ENCODE peak calls at places on chromosomes 1 and 21, in eight cellular contexts. V, X, I, C, H, D, S and N are unnamed samples.

GRCh38 chr1:200243042-200243437 is 166.8 kb downstream of the ZNF281 start:
- DNase-seq in X (no peak), H (no peak), I (no peak), C (no peak), V (peak; percentile 55), D (no peak), S (no peak), N (no peak)

GRCh38 chr1:61403863-61404615 is 320.9 kb downstream of the TM2D1 start:
- DNase-seq in V (no peak), D (no peak), C (no peak), X (no peak), I (no peak), H (no peak), S (no peak), N (peak; percentile 46)

GRCh38 chr1:203380395-203381150 is 29.7 kb upstream of the FMOD start:
- DNase-seq in V (no peak), X (no peak), I (no peak), D (no peak), H (no peak), S (no peak), C (no peak), N (no peak)

GRCh38 chr1:81974883-81975555 is 174.3 kb downstream of the ADGRL2 start:
- DNase-seq in X (no peak), D (no peak), S (no peak), H (no peak), I (no peak), C (no peak), V (no peak), N (no peak)

GRCh38 chr1:166925791-166926483 is 49.4 kb downstream of the ILDR2 start:
- DNase-seq in H (no peak), V (peak; percentile 39), C (no peak), X (no peak), S (no peak), D (peak; percentile 22), I (no peak), N (no peak)

GRCh38 chr1:177077734-177078489 is 86.6 kb downstream of the ASTN1 start:
- DNase-seq in S (no peak), C (no peak), H (peak; percentile 46), X (no peak), D (no peak), V (no peak), I (no peak), N (no peak)

GRCh38 chr1:64864018-64864945 is 102.1 kb downstream of the JAK1 start:
- DNase-seq in X (peak; percentile 64), I (peak; percentile 63), C (peak; percentile 65), D (peak; percentile 55), H (no peak), V (no peak), S (no peak), N (no peak)

GRCh38 chr1:54645806-54646676 is 4.5 kb downstream of the MROH7 start:
- DNase-seq in I (peak; percentile 62), X (no peak), H (no peak), D (no peak), C (no peak), V (peak; percentile 13), S (no peak), N (no peak)

GRCh38 chr21:17784604-17785402 is 34.4 kb downstream of the C21orf91 start:
- DNase-seq in I (no peak), C (no peak), X (no peak), S (no peak), D (no peak), H (no peak), V (no peak), N (no peak)

GRCh38 chr1:159790237-159790917 is 9.6 kb downstream of the DUSP23 start:
- DNase-seq in X (no peak), C (no peak), V (peak; percentile 10), S (peak; percentile 14), D (peak; percentile 66), I (no peak), H (no peak), N (no peak)

GRCh38 chr21:15775981-15776380 is 46.2 kb downstream of the USP25 start:
- DNase-seq in I (no peak), H (no peak), V (peak; percentile 89), X (no peak), D (peak; percentile 71), S (no peak), C (no peak), N (no peak)

GRCh38 chr1:25476186-25477097 is 45.7 kb downstream of the MACO1 start:
- DNase-seq in X (no peak), H (no peak), C (no peak), V (no peak), S (no peak), D (peak; percentile 5), I (no peak), N (no peak)

GRCh38 chr1:36350659-36351171 is 27.3 kb upstream of the EVA1B start:
- DNase-seq in I (no peak), S (no peak), X (no peak), H (peak; percentile 63), D (peak; percentile 77), C (no peak), V (peak; percentile 80), N (no peak)

GRCh38 chr1:13759072-13759471 is 59.1 kb downstream of the PRDM2 start:
- DNase-seq in X (no peak), V (no peak), H (no peak), I (no peak), S (no peak), C (no peak), D (no peak), N (no peak)

GRCh38 chr1:17125756-17126237 is 6.5 kb upstream of the PADI2 start:
- DNase-seq in H (no peak), S (peak; percentile 98), V (peak; percentile 68), I (peak; percentile 81), C (peak; percentile 88), X (peak; percentile 92), D (peak; percentile 84), N (peak; percentile 40)

GRCh38 chr1:177309884-177310283 is 139.1 kb downstream of the BRINP2 start:
- DNase-seq in X (no peak), S (no peak), V (no peak), C (no peak), D (no peak), I (no peak), H (no peak), N (no peak)

GRCh38 chr1:233019083-233019482 is 68.7 kb downstream of the NTPCR start:
- DNase-seq in S (no peak), H (no peak), X (no peak), C (no peak), I (no peak), V (no peak), D (no peak), N (no peak)

GRCh38 chr1:240128361-240128760 is 36.7 kb downstream of the FMN2 start:
- DNase-seq in I (no peak), H (no peak), X (no peak), S (no peak), V (no peak), C (no peak), D (no peak), N (no peak)

GRCh38 chr21:36914244-36915013 is 52.0 kb downstream of the HLCS start:
- DNase-seq in I (no peak), V (no peak), X (no peak), D (no peak), C (peak; percentile 30), S (no peak), H (no peak), N (no peak)

GRCh38 chr1:198423701-198424100 is 116.8 kb downstream of the ATP6V1G3 start:
- DNase-seq in H (no peak), I (no peak), D (peak; percentile 53), V (no peak), C (no peak), S (no peak), X (no peak), N (no peak)

GRCh38 chr1:61746768-61747167 is 4.5 kb downstream of the PATJ start:
- DNase-seq in H (no peak), S (no peak), X (no peak), V (peak; percentile 35), C (no peak), D (no peak), I (no peak), N (no peak)

GRCh38 chr1:9235123-9235513 is 544 bp downstream of the H6PD start:
- DNase-seq in D (peak; percentile 65), X (peak; percentile 41), C (no peak), I (peak; percentile 60), H (no peak), S (no peak), V (peak; percentile 62), N (peak; percentile 47)

DNA sequence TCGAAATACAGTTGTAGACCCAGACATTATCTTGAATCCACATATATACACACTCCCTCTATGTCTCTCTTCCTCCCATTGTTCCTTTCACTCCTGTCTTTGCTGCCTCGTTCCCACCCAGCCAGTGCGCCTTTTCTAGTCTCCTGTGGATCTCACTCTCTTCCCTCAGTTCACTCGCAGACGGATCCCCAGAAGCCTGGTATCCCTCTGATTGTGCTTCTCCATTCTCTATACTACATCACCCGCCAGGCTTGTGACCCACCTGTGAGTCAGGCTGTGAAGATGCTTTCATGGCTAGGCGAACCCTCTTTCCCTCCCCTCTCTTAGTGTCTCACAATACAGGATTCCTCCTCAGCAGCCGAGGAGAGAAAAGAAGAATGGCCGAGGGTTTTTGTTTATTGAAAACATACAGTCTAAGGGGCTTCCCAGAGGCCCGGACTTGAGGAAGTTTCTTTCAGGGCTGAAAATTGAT is 1.5 kb downstream of the HCN3 start:
- DNase-seq in V (peak; percentile 14), I (no peak), D (no peak), C (no peak), S (no peak), X (no peak), H (no peak), N (no peak)
- TF ChIP-seq CTCF in V (no peak), I (no peak), D (no peak), C (no peak), S (peak; percentile 2), X (no peak), H (no peak), N (no peak)

DNA sequence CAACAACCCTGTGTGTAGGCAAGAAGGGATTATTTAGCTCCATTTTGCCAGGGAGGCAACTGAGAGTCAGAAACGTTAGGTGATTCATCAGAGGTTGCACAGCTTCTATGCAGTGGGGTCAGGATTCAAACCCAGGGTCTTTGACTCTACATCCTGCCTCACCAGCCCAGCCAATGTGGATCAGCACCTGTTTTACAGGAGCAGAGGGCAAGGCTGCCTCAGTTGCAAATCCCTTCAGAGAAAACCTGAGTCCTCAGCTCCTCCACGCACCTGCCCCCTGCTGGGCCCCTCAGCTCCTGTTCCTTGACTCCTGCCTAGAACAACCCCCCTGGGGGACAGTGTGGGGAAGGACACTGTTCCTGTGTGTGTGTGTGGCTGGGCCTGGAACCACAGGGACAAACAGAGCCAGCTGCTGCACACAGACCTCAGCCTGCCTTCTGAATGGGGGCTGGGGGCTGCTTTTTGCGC is 61.6 kb downstream of the LRRN2 start:
- DNase-seq in I (no peak), D (peak; percentile 47), H (no peak), S (peak; percentile 38), X (no peak), V (no peak), C (no peak), N (no peak)
- TF ChIP-seq CTCF in I (no peak), D (no peak), H (peak; percentile 33), S (peak; percentile 30), X (no peak), V (peak; percentile 23), C (no peak), N (peak; percentile 11)

GRCh38 chr1:201982923-201983805 is 716 bp downstream of the RNPEP start:
- DNase-seq in H (no peak), X (peak; percentile 55), V (peak; percentile 70), I (peak; percentile 83), C (peak; percentile 69), S (peak; percentile 69), D (peak; percentile 94), N (peak; percentile 42)
- TF ChIP-seq CTCF in H (peak; percentile 18), X (peak; percentile 42), V (peak; percentile 14), I (no peak), C (peak; percentile 42), S (no peak), D (peak; percentile 30), N (peak; percentile 0)

GRCh38 chr1:102174259-102174863 is 177.6 kb upstream of the OLFM3 start:
- DNase-seq in H (no peak), V (no peak), I (no peak), C (no peak), S (peak; percentile 5), D (peak; percentile 37), X (no peak), N (no peak)
- TF ChIP-seq CTCF in H (peak; percentile 65), V (no peak), I (no peak), C (no peak), S (peak; percentile 50), D (peak; percentile 33), X (no peak), N (peak; percentile 40)